ENCODE peak calls at places on chromosomes 11 and 22, in five cellular contexts. V is activated T-helper 9 cell treated with anti-CD3 and anti-CD28 coated beads, Interleukin-2, amount 50 U/mL, for 16 hours; A is stimulated activated CD8-positive, alpha-beta memory T cell treated with anti-CD3 and anti-CD28 coated beads, Interleukin-4, amount 100 ng/mL, for 24 hours; G is HS-27A; Y is NCI-H1092. X is an unnamed sample.

GRCh38 chr11:16041207-16041606 is 315.1 kb downstream of the SOX6 start:
- DNase-seq in G (no peak), V (no peak), Y (no peak), A (no peak), X (no peak)

GRCh38 chr22:50146440-50147228 is 23.9 kb upstream of the PANX2 start:
- DNase-seq in A (no peak), G (peak; percentile 11), Y (no peak), V (no peak), X (peak; percentile 78)

GRCh38 chr11:5380740-5381342 is 2.8 kb upstream of the OR51M1 start:
- DNase-seq in Y (peak; percentile 13), V (no peak), A (no peak), G (no peak), X (peak; percentile 71)

GRCh38 chr11:15826008-15826650 is 530.2 kb downstream of the SOX6 start:
- DNase-seq in V (no peak), Y (no peak), A (no peak), G (no peak), X (peak; percentile 1)

GRCh38 chr22:21791635-21792625 is 56.3 kb upstream of the YPEL1 start:
- DNase-seq in G (no peak), Y (no peak), A (peak; percentile 26), V (peak; percentile 31), X (peak; percentile 33)

GRCh38 chr11:76132268-76132667 is 74.0 kb downstream of the WNT11 start:
- DNase-seq in A (no peak), G (no peak), V (no peak), Y (no peak), X (no peak)

GRCh38 chr11:74023291-74023690 is 14.4 kb upstream of the UCP3 start:
- DNase-seq in G (no peak), V (no peak), A (no peak), Y (no peak), X (no peak)

GRCh38 chr22:18976197-18976751 is 40.2 kb upstream of the PRODH start:
- DNase-seq in V (no peak), Y (no peak), A (no peak), G (no peak), X (no peak)

GRCh38 chr22:19483481-19484244 is 3.9 kb downstream of the CDC45 start:
- DNase-seq in V (no peak), Y (no peak), G (no peak), A (no peak), X (peak; percentile 98)

GRCh38 chr22:26568207-26568706 is 21.7 kb downstream of the TPST2 start:
- DNase-seq in G (no peak), V (no peak), A (no peak), Y (no peak), X (no peak)

GRCh38 chr22:29719894-29720645 is at the start of gene CABP7:
- DNase-seq in V (no peak), A (no peak), Y (no peak), G (no peak), X (no peak)

GRCh38 chr11:13479688-13480087 is 16.1 kb downstream of the PTH start:
- DNase-seq in G (no peak), A (no peak), Y (no peak), V (no peak), X (no peak)

GRCh38 chr11:125494601-125494986 is 1.5 kb downstream of the FEZ1 start:
- DNase-seq in Y (no peak), A (no peak), G (no peak), V (no peak), X (no peak)